ENCODE peak calls at places on chromosomes 3 and 15, in seven cellular contexts. Z is iris pigment epithelial cell, T is fibroblast of gingiva, C is SW480, Y is astrocyte of the spinal cord, S is DMS 273 treated with DMSO at 0.1 percent for 48 hours, H is T-helper 9 cell. G is an unnamed sample.
A peak's percentile ranks its signal among the peaks of the same experiment; 100 is the strongest.

GRCh38 chr15:40855706-40856234 is 11.9 kb downstream of the SPINT1 start:
- DNase-seq in H (no peak), S (no peak), C (no peak), Z (no peak), T (no peak), Y (no peak), G (no peak)

GRCh38 chr15:93076217-93076616 is 12.8 kb downstream of the RGMA start:
- DNase-seq in Z (no peak), H (no peak), Y (no peak), S (no peak), C (no peak), T (no peak), G (no peak)

GRCh38 chr3:52220380-52221026 is 4.9 kb downstream of the TLR9 start:
- DNase-seq in Z (peak; percentile 56), S (peak; percentile 42), H (peak; percentile 92), T (peak; percentile 58), Y (peak; percentile 62), C (peak; percentile 71), G (peak; percentile 85)

GRCh38 chr15:88990185-88990679 is 77.1 kb upstream of the MFGE8 start:
- DNase-seq in H (no peak), Z (no peak), C (no peak), Y (no peak), S (no peak), T (no peak), G (no peak)

GRCh38 chr3:195895900-195896360 is 12.4 kb downstream of the TNK2 start:
- DNase-seq in C (no peak), H (peak; percentile 53), S (no peak), T (no peak), Y (no peak), Z (no peak), G (peak; percentile 72)

GRCh38 chr3:102233881-102234280 is 200.9 kb upstream of the ZPLD1 start:
- DNase-seq in C (no peak), H (no peak), Y (no peak), S (no peak), T (no peak), Z (no peak), G (no peak)

GRCh38 chr3:156382458-156383346 is 172.2 kb downstream of the SSR3 start:
- DNase-seq in S (no peak), C (peak; percentile 39), Y (peak; percentile 33), T (peak; percentile 20), Z (peak; percentile 57), H (no peak), G (peak; percentile 45)

GRCh38 chr3:35592589-35593295 is 46.6 kb upstream of the ARPP21 start:
- DNase-seq in T (no peak), S (no peak), Z (no peak), Y (no peak), H (no peak), C (no peak), G (no peak)

GRCh38 chr3:137046746-137047145 is 89.0 kb downstream of the IL20RB start:
- DNase-seq in C (no peak), T (no peak), Y (no peak), S (no peak), Z (no peak), H (no peak), G (no peak)

GRCh38 chr15:48858401-48858800 is 19.5 kb upstream of the EID1 start:
- DNase-seq in H (no peak), Y (peak; percentile 38), T (peak; percentile 81), Z (peak; percentile 91), S (peak; percentile 0), C (peak; percentile 17), G (no peak)

GRCh38 chr3:194396561-194396896 is 2.5 kb downstream of the GP5 start:
- DNase-seq in C (no peak), Z (no peak), Y (no peak), T (no peak), S (no peak), H (no peak), G (no peak)

GRCh38 chr3:1696654-1697275 is 401.9 kb upstream of the CNTN4 start:
- DNase-seq in S (no peak), Z (no peak), H (no peak), T (no peak), Y (no peak), C (no peak), G (no peak)

GRCh38 chr3:16426665-16427064 is 86.8 kb downstream of the RFTN1 start:
- DNase-seq in Y (no peak), H (no peak), Z (no peak), C (no peak), T (no peak), S (no peak), G (no peak)

GRCh38 chr15:52019394-52020252 is 604 bp downstream of the MAPK6 start:
- DNase-seq in S (no peak), T (peak; percentile 93), Z (peak; percentile 91), Y (peak; percentile 85), H (peak; percentile 48), C (peak; percentile 76), G (peak; percentile 73)

GRCh38 chr15:74831813-74832495 is 5.5 kb downstream of the CPLX3 start:
- DNase-seq in C (no peak), S (no peak), Y (no peak), H (no peak), T (no peak), Z (no peak), G (no peak)

GRCh38 chr3:184380210-184380626 is 364 bp downstream of the CHRD start:
- DNase-seq in Y (peak; percentile 19), T (peak; percentile 33), C (no peak), S (peak; percentile 11), H (peak; percentile 15), Z (peak; percentile 25), G (peak; percentile 42)

GRCh38 chr15:69609776-69610175 is 157.2 kb downstream of the RPLP1 start:
- DNase-seq in S (no peak), Y (no peak), T (peak; percentile 29), C (no peak), H (no peak), Z (no peak), G (no peak)

GRCh38 chr15:101193063-101193712 is 58.7 kb downstream of the CHSY1 start:
- DNase-seq in Z (no peak), Y (no peak), T (peak; percentile 77), S (no peak), C (no peak), H (no peak), G (no peak)

GRCh38 chr15:96273317-96274086 is 57.0 kb upstream of the NR2F2 start:
- DNase-seq in T (peak; percentile 18), Y (peak; percentile 98), Z (peak; percentile 98), H (no peak), C (peak; percentile 82), S (no peak), G (no peak)

GRCh38 chr3:113912551-113913246 is 35.1 kb upstream of the ZDHHC23 start:
- DNase-seq in S (peak; percentile 42), C (peak; percentile 90), H (peak; percentile 1), Y (peak; percentile 80), T (peak; percentile 45), Z (peak; percentile 66), G (peak; percentile 56)

GRCh38 chr3:87207500-87207899 is 19.6 kb upstream of the CHMP2B start:
- DNase-seq in H (no peak), S (no peak), C (no peak), Y (no peak), Z (peak; percentile 21), T (no peak), G (no peak)

GRCh38 chr15:89243046-89243690 is 611 bp upstream of the FANCI start:
- DNase-seq in T (peak; percentile 61), S (no peak), C (no peak), H (no peak), Z (peak; percentile 41), Y (no peak), G (no peak)

GRCh38 chr3:184156522-184156955 is 1.4 kb downstream of the DVL3 start:
- DNase-seq in S (peak; percentile 34), Y (peak; percentile 53), C (peak; percentile 56), T (peak; percentile 73), Z (peak; percentile 43), H (no peak), G (peak; percentile 49)

GRCh38 chr3:179037361-179037760 is 34.2 kb downstream of the ZMAT3 start:
- DNase-seq in C (peak; percentile 8), Z (peak; percentile 96), T (peak; percentile 91), Y (peak; percentile 85), S (no peak), H (peak; percentile 30), G (no peak)

GRCh38 chr3:81743096-81744025 is 18.1 kb downstream of the GBE1 start:
- DNase-seq in S (peak; percentile 16), Y (peak; percentile 96), C (no peak), H (no peak), Z (peak; percentile 97), T (peak; percentile 98), G (no peak)

GRCh38 chr3:141486416-141486734 is 452 bp upstream of the RASA2 start:
- DNase-seq in Z (peak; percentile 61), C (no peak), T (no peak), H (no peak), S (no peak), Y (peak; percentile 72), G (no peak)

GRCh38 chr15:60721232-60721576 is 242.3 kb upstream of the ICE2 start:
- DNase-seq in C (no peak), Y (no peak), T (no peak), S (no peak), Z (peak; percentile 28), H (no peak), G (no peak)

GRCh38 chr15:61654004-61654740 is 406.1 kb downstream of the VPS13C start:
- DNase-seq in Y (no peak), Z (no peak), T (no peak), S (no peak), H (no peak), C (no peak), G (no peak)

GRCh38 chr3:175940243-175940642 is 1081.1 kb downstream of the NAALADL2 start:
- DNase-seq in S (no peak), C (no peak), Y (peak; percentile 15), Z (peak; percentile 81), T (no peak), H (no peak), G (no peak)

GRCh38 chr3:10469406-10470119 is 35.8 kb downstream of the ATP2B2 start:
- DNase-seq in T (no peak), S (no peak), Z (no peak), C (no peak), Y (no peak), H (no peak), G (no peak)

GRCh38 chr15:34799149-34799824 is 3.9 kb upstream of the ACTC1 start:
- DNase-seq in Y (no peak), H (no peak), T (peak; percentile 9), Z (peak; percentile 10), S (peak; percentile 73), C (no peak), G (no peak)

GRCh38 chr3:32973982-32974381 is 22.5 kb downstream of the CCR4 start:
- DNase-seq in Y (peak; percentile 16), Z (peak; percentile 85), T (no peak), S (no peak), C (no peak), H (no peak), G (peak; percentile 31)

GRCh38 chr15:75814794-75815193 is 28.5 kb upstream of the UBE2Q2 start:
- DNase-seq in C (no peak), Z (no peak), H (no peak), Y (no peak), S (no peak), T (no peak), G (no peak)

GRCh38 chr3:179750720-179751328 is 98.0 kb downstream of the USP13 start:
- DNase-seq in T (peak; percentile 26), C (peak; percentile 28), S (peak; percentile 23), Y (peak; percentile 45), Z (peak; percentile 36), H (no peak), G (no peak)

G was measured in GM10248.